ENCODE peak calls at places on chromosomes 5 and 9, in ten cellular contexts. D is cardiac muscle cell; K is effector memory CD4-positive, alpha-beta T cell; M is ecto neural progenitor cell; B is left ventricle myocardium inferior; O is kidney; J is activated CD4-positive, CD25-positive, alpha-beta regulatory T cell treated with anti-CD3 and anti-CD28 coated beads, Interleukin-2, amount 50 U/mL, for 72 hours; C is kidney tubule cell; P is NCI-H1105; Z is HT-29. Y is an unnamed sample.

GRCh38 chr9:5122116-5122515 is 63.3 kb downstream of the INSL6 start:
- DNase-seq in D (no peak), C (peak), K (no peak), P (no peak), B (no peak), J (no peak), O (no peak), M (no peak), Z (no peak), Y (no peak)

GRCh38 chr5:90921428-90921973 is 362.9 kb downstream of the ADGRV1 start:
- DNase-seq in J (no peak), P (no peak), K (no peak), Z (no peak), C (no peak), M (no peak), B (no peak), D (no peak), O (no peak), Y (no peak)

GRCh38 chr5:17379188-17379951 is 118.7 kb upstream of the TAF11L2 start:
- DNase-seq in M (no peak), D (peak), O (no peak), B (no peak), J (no peak), Z (no peak), K (no peak), C (no peak), P (peak), Y (no peak)

GRCh38 chr5:54401515-54401914 is 54.0 kb upstream of the HSPB3 start:
- DNase-seq in J (no peak), P (no peak), O (no peak), K (no peak), M (no peak), D (no peak), C (no peak), Z (no peak), B (no peak), Y (no peak)

GRCh38 chr9:37971107-37971459 is 67.2 kb upstream of the SLC25A51 start:
- DNase-seq in D (no peak), K (no peak), O (peak), J (no peak), P (no peak), C (peak), B (no peak), Z (no peak), M (no peak), Y (no peak)

GRCh38 chr9:127163409-127163808 is 41.0 kb upstream of the ANGPTL2 start:
- DNase-seq in B (no peak), J (no peak), D (peak), P (no peak), M (no peak), Z (no peak), C (peak), O (peak), K (no peak), Y (peak)

GRCh38 chr9:86098793-86099694 is at the start of gene GOLM1:
- DNase-seq in Z (peak), K (no peak), J (peak), P (peak), B (peak), D (peak), O (peak), M (peak), C (peak), Y (no peak)

GRCh38 chr5:36662291-36662851 is 56.0 kb downstream of the SLC1A3 start:
- DNase-seq in B (no peak), M (no peak), D (no peak), Z (no peak), O (no peak), K (no peak), C (no peak), P (no peak), J (no peak), Y (no peak)

GRCh38 chr5:87009146-87009545 is 258.5 kb upstream of the RASA1 start:
- DNase-seq in M (no peak), P (no peak), O (no peak), B (no peak), J (no peak), K (no peak), C (no peak), D (peak), Z (no peak), Y (no peak)

GRCh38 chr5:14687023-14687665 is 22.6 kb downstream of the OTULIN start:
- DNase-seq in D (peak), Z (no peak), K (no peak), C (no peak), P (no peak), O (no peak), M (no peak), B (peak), J (no peak), Y (no peak)

GRCh38 chr9:113548221-113549041 is 84.9 kb downstream of the RGS3 start:
- DNase-seq in J (no peak), B (peak), D (peak), K (no peak), P (no peak), O (peak), Z (peak), M (no peak), C (peak), Y (peak)

GRCh38 chr5:132294728-132295504 is 722 bp downstream of the SLC22A4 start:
- DNase-seq in C (peak), O (peak), M (peak), D (peak), K (peak), B (peak), P (no peak), Z (peak), J (peak), Y (no peak)

GRCh38 chr5:8961956-8962355 is 583.9 kb downstream of the SEMA5A start:
- DNase-seq in Z (no peak), J (no peak), O (no peak), D (no peak), C (no peak), K (no peak), P (no peak), M (no peak), B (no peak), Y (no peak)

GRCh38 chr5:62692946-62693713 is 114.5 kb downstream of the LRRC70 start:
- DNase-seq in O (no peak), P (no peak), C (no peak), M (no peak), Z (no peak), K (no peak), D (no peak), B (no peak), J (no peak), Y (no peak)

GRCh38 chr5:177432143-177432904 is 5.8 kb downstream of the GRK6 start:
- DNase-seq in B (peak), J (no peak), O (no peak), D (no peak), K (no peak), C (no peak), M (no peak), P (no peak), Z (no peak), Y (no peak)

GRCh38 chr9:111805841-111806241 is 11.1 kb upstream of the SHOC1 start:
- DNase-seq in C (peak), J (no peak), P (no peak), M (no peak), B (no peak), K (no peak), D (peak), O (no peak), Z (peak), Y (no peak)

GRCh38 chr5:102545175-102545574 is 46.4 kb upstream of the SLCO6A1 start:
- DNase-seq in J (no peak), D (peak), P (no peak), C (peak), M (peak), Z (peak), O (no peak), K (no peak), B (no peak), Y (peak)

GRCh38 chr5:10528056-10528816 is 35.6 kb upstream of the ANKRD33B start:
- DNase-seq in J (no peak), M (no peak), C (peak), D (no peak), P (peak), B (no peak), O (no peak), Z (no peak), K (no peak), Y (no peak)

GRCh38 chr9:127179633-127180401 is 57.4 kb upstream of the ANGPTL2 start:
- DNase-seq in J (peak), M (peak), B (no peak), C (no peak), P (no peak), O (peak), K (no peak), Z (no peak), D (no peak), Y (no peak)

GRCh38 chr5:147898875-147899401 is 7.4 kb downstream of the C5orf46 start:
- DNase-seq in M (no peak), B (no peak), P (no peak), J (no peak), O (no peak), D (no peak), Z (peak), K (no peak), C (peak), Y (no peak)

GRCh38 chr5:163757344-163757743 is 251.9 kb downstream of the MAT2B start:
- DNase-seq in C (no peak), K (no peak), Z (no peak), B (no peak), D (peak), J (no peak), O (no peak), M (no peak), P (no peak), Y (no peak)

GRCh38 chr5:142255831-142256230 is 69.0 kb downstream of the SPRY4 start:
- DNase-seq in M (no peak), D (no peak), B (no peak), P (no peak), K (no peak), Z (no peak), C (no peak), O (no peak), J (no peak), Y (no peak)

Y was measured in HepG2.